ENCODE peak calls at places on chromosomes 3 and 15, in four cellular contexts. U, S, N and A are unnamed samples.

GRCh38 chr3:179336345-179336929 is 11.1 kb upstream of the MFN1 start:
- DNase-seq in U (no peak), S (no peak), N (no peak), A (no peak)

GRCh38 chr15:73949496-73949895 is 23.2 kb downstream of the LOXL1 start:
- DNase-seq in N (no peak), U (no peak), S (no peak), A (no peak)

GRCh38 chr3:126959921-126960603 is 22.9 kb upstream of the PLXNA1 start:
- DNase-seq in U (peak), N (no peak), S (no peak), A (peak)

GRCh38 chr3:129439381-129439816 is 349 bp downstream of the MBD4 start:
- DNase-seq in S (no peak), U (peak), N (peak), A (no peak)

GRCh38 chr3:159832024-159832423 is 156.6 kb upstream of the IL12A start:
- DNase-seq in S (peak), U (no peak), N (no peak), A (no peak)

GRCh38 chr3:194095902-194096301 is 40.0 kb upstream of the HES1 start:
- DNase-seq in U (no peak), S (no peak), N (no peak), A (no peak)

GRCh38 chr15:64122444-64122843 is 26.7 kb downstream of the SNX1 start:
- DNase-seq in S (no peak), N (no peak), U (no peak), A (no peak)

GRCh38 chr15:57312323-57313133 is 63.8 kb upstream of the CGNL1 start:
- DNase-seq in U (no peak), N (peak), S (no peak), A (no peak)

GRCh38 chr3:129558772-129559564 is 16.0 kb downstream of the H1-8 start:
- DNase-seq in S (no peak), N (peak), U (peak), A (peak)

GRCh38 chr15:33699691-33700447 is 268.4 kb upstream of the CHRM5 start:
- DNase-seq in S (no peak), N (no peak), U (no peak), A (peak)

GRCh38 chr15:81863157-81863556 is 182.7 kb downstream of the MEX3B start:
- DNase-seq in N (no peak), U (no peak), S (no peak), A (peak)

GRCh38 chr3:51709004-51709420 is 2.1 kb downstream of the GRM2 start:
- DNase-seq in N (no peak), S (no peak), U (no peak), A (no peak)

GRCh38 chr15:75639191-75639708 is 774 bp downstream of the IMP3 start:
- DNase-seq in S (no peak), N (no peak), U (no peak), A (no peak)

GRCh38 chr3:27591811-27592210 is 107.6 kb upstream of the SLC4A7 start:
- DNase-seq in S (no peak), U (no peak), N (no peak), A (no peak)
- TF ChIP-seq ELK1 in S (peak), U (no peak), N (no peak), A (no peak)

DNA sequence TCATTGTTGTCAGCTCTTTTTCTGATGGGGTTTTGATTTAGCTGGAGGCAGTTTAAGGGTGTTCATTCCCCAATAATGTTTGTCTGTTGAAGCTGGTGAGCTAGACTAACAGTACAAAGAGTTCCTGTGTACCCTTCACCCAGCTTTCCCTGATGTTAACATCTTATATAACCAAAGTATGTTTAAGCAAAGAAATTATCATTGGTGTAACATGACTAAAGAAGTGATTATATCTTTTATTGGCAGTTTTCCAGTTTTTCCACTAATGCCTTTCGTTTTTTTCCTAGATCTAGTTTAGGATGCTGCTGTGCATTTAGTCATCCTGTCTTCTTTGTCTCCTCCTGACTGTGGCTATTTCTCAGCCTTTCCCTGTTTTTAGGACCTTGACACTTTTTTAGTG is 165.6 kb downstream of the LPP start:
- DNase-seq in U (no peak), S (no peak), N (no peak), A (peak)
- TF ChIP-seq ELK1 in U (no peak), S (no peak), N (no peak), A (no peak)

GRCh38 chr3:123685780-123686179 is 100.9 kb upstream of the HACD2 start:
- DNase-seq in U (no peak), S (no peak), N (no peak), A (no peak)

GRCh38 chr3:123684636-123685035 is 99.8 kb upstream of the HACD2 start:
- DNase-seq in N (no peak), U (no peak), S (no peak), A (no peak)

GRCh38 chr3:123687286-123687685 is 102.4 kb upstream of the HACD2 start:
- DNase-seq in U (peak), N (no peak), S (no peak), A (peak)

GRCh38 chr3:123686254-123686653 is 101.4 kb upstream of the HACD2 start:
- DNase-seq in N (no peak), S (no peak), U (no peak), A (no peak)

GRCh38 chr3:123688241-123688747 is 103.4 kb upstream of the HACD2 start:
- DNase-seq in N (no peak), S (no peak), U (peak), A (peak)
- TF ChIP-seq ELK1 in N (no peak), S (no peak), U (no peak), A (no peak)

DNA sequence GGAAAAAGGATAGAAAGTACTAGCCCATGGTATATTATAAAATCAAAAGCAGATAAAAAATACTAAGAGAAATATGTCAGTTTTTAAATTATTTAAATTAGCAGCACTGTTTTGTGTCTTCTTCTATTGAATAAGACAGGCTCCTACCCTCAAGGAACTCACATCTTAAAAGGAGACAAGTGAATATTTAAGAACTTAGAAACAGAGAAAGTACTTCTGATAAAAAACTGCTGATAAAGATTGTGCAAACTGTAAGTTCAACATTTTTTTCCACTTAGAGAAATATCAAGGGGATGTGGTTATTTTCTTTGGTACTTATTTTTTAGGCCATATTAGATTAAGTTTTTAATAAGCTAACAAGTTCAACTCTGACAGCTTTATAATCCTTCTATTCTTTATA is 3.0 kb upstream of the ANKRD28 start:
- DNase-seq in U (no peak), N (no peak), S (no peak), A (no peak)
- TF ChIP-seq ELK1 in U (no peak), N (no peak), S (no peak), A (no peak)

GRCh38 chr15:41698779-41699178 is 38.6 kb downstream of the MGA start:
- DNase-seq in S (no peak), U (no peak), N (no peak), A (peak)
- TF ChIP-seq ELK1 in S (no peak), U (no peak), N (no peak), A (no peak)

DNA sequence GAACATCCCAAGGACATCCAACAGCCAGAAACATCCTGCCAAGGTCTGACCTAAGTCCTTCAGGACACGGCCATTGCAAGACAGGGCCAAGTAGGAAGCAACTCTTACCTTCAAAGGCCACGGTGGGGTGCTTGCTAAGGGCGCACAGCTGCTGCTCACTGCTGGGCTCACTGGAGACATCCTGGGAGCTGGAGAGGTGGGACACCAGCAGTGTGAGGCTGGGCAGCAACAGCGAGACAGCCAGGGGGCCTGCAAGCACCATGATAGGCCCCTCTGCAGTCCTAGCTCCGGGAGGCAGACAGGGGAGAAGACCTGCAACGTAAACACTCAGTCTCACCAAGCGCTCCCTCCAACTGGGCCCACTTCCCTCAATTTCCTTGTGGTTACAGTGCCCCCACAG is 79.2 kb downstream of the SEMA5B start:
- DNase-seq in U (no peak), N (no peak), S (no peak), A (no peak)
- TF ChIP-seq ELK1 in U (no peak), N (no peak), S (no peak), A (no peak)

GRCh38 chr3:195238626-195239118 is 32.3 kb downstream of the XXYLT1 start:
- DNase-seq in N (no peak), U (no peak), S (no peak), A (peak)

GRCh38 chr3:195240939-195241338 is 30.0 kb downstream of the XXYLT1 start:
- DNase-seq in S (no peak), N (no peak), U (no peak), A (no peak)

GRCh38 chr3:195237981-195238625 is 32.9 kb downstream of the XXYLT1 start:
- DNase-seq in N (no peak), U (no peak), S (no peak), A (no peak)

GRCh38 chr3:195240171-195240701 is 30.7 kb downstream of the XXYLT1 start:
- DNase-seq in S (no peak), N (no peak), U (no peak), A (no peak)

GRCh38 chr3:195239121-195239520 is 31.8 kb downstream of the XXYLT1 start:
- DNase-seq in U (no peak), S (no peak), N (no peak), A (no peak)
- TF ChIP-seq ELK1 in U (no peak), S (no peak), N (no peak), A (no peak)

GRCh38 chr15:55741592-55742497 is 1.1 kb downstream of the PRTG start:
- DNase-seq in U (peak), N (no peak), S (no peak), A (no peak)

GRCh38 chr15:55743615-55743978 is 645 bp upstream of the PRTG start:
- DNase-seq in N (no peak), S (no peak), U (peak), A (no peak)

GRCh38 chr15:55742927-55743614 is at the start of gene PRTG:
- DNase-seq in N (peak), U (peak), S (no peak), A (peak)

GRCh38 chr15:55740981-55741591 is 1.9 kb downstream of the PRTG start:
- DNase-seq in S (no peak), N (no peak), U (no peak), A (no peak)

GRCh38 chr15:55742498-55742926 is 440 bp downstream of the PRTG start:
- DNase-seq in S (no peak), U (peak), N (no peak), A (peak)
- TF ChIP-seq ELK1 in S (no peak), U (no peak), N (no peak), A (no peak)

DNA sequence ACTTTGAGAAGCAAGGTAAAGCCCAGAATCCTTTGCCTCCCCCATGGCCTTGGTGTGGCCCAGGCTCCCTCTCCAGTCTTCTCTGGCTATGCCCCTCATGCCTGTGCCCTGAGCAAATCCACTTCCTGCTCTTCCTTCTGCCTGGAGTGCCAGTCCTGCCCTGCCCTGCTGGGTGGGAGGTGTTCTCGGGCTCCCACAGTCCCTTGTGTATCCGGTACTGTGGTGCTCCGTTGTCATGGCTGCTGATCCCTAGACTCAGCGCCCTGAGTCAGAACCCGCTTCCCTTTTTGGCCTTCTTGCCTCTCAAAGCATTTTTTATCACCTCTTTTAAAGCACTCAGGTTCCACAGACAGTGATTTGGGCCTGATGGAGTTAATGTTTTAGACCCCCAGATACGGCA is 29.4 kb upstream of the ADAMTS7 start:
- DNase-seq in S (no peak), N (no peak), U (no peak), A (no peak)
- TF ChIP-seq ELK1 in S (no peak), N (no peak), U (no peak), A (no peak)

DNA sequence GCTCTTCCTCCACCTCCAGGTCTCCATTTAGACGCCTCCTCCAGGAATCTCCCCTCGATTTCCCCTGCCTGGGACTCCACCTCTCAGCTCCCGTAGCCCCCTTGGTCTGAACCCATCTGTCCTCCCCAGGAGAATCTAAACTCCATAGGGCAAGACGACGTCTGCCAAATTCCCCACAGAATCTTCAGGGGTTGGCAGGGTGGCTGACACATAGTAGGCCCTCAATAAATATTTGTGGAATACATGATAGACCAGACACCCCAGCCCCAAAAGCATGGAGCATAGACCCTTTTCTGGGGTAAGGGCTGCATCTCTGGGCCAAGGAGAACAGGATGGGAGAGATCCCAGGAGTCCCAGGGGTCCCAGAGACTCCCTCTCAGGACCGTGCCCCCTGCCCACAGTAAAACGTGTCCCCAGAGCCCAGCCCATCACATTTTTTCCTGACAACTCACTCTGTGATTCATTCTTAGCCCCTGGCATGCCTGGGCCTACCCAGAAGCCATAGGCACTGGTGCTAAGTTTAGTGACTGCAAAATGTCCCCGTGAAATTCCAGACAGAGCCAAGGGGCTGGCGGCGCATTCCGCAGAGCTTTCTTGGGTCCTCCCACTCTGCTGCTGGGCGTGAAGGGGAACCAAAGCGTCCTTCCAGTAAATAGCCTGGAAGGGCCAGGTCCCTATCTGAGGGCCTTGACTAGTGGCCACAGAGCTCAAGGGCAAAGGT is 78.0 kb upstream of the SLC6A6 start:
- DNase-seq in U (no peak), S (no peak), N (no peak), A (peak)
- TF ChIP-seq ELK1 in U (no peak), S (no peak), N (no peak), A (no peak)